ENCODE peak calls at places on chromosome 11, in seven cellular contexts. One of them, this sample, is unnamed.

GRCh38 chr11:45239733-45240132 is 46.4 kb downstream of the SYT13 start:
- DNase-seq in kidney tubule cell: no peak
- DNase-seq in DMS79: no peak
- DNase-seq in Panc1: no peak
- DNase-seq in stimulated activated CD8-positive, alpha-beta memory T cell treated with anti-CD3 and anti-CD28 coated beads, Interleukin-4, amount 100 ng/mL, for 24 hours: no peak
- DNase-seq in choroid plexus epithelial cell: no peak
- DNase-seq in naive B cell: no peak
- DNase-seq in this sample: no peak

GRCh38 chr11:93727985-93728791 is 13.1 kb downstream of the TAF1D start:
- DNase-seq in kidney tubule cell: no peak
- DNase-seq in DMS79: no peak
- DNase-seq in Panc1: no peak
- DNase-seq in stimulated activated CD8-positive, alpha-beta memory T cell treated with anti-CD3 and anti-CD28 coated beads, Interleukin-4, amount 100 ng/mL, for 24 hours: no peak
- DNase-seq in choroid plexus epithelial cell: no peak
- DNase-seq in naive B cell: no peak
- DNase-seq in this sample: no peak

GRCh38 chr11:120811199-120811598 is 212.7 kb upstream of the TBCEL start:
- DNase-seq in kidney tubule cell: no peak
- DNase-seq in DMS79: no peak
- DNase-seq in Panc1: no peak
- DNase-seq in stimulated activated CD8-positive, alpha-beta memory T cell treated with anti-CD3 and anti-CD28 coated beads, Interleukin-4, amount 100 ng/mL, for 24 hours: no peak
- DNase-seq in choroid plexus epithelial cell: no peak
- DNase-seq in naive B cell: no peak
- DNase-seq in this sample: no peak

GRCh38 chr11:33620423-33621120 is 80.1 kb downstream of the C11orf91 start:
- DNase-seq in kidney tubule cell: peak
- DNase-seq in DMS79: no peak
- DNase-seq in Panc1: no peak
- DNase-seq in stimulated activated CD8-positive, alpha-beta memory T cell treated with anti-CD3 and anti-CD28 coated beads, Interleukin-4, amount 100 ng/mL, for 24 hours: no peak
- DNase-seq in choroid plexus epithelial cell: peak
- DNase-seq in naive B cell: no peak
- DNase-seq in this sample: no peak

GRCh38 chr11:70397983-70398833 is at the start of gene CTTN:
- DNase-seq in kidney tubule cell: peak
- DNase-seq in DMS79: peak
- DNase-seq in Panc1: peak
- DNase-seq in stimulated activated CD8-positive, alpha-beta memory T cell treated with anti-CD3 and anti-CD28 coated beads, Interleukin-4, amount 100 ng/mL, for 24 hours: peak
- DNase-seq in choroid plexus epithelial cell: peak
- DNase-seq in naive B cell: peak
- DNase-seq in this sample: peak

GRCh38 chr11:76629133-76629852 is 41.3 kb downstream of the LRRC32 start:
- DNase-seq in kidney tubule cell: no peak
- DNase-seq in DMS79: no peak
- DNase-seq in Panc1: no peak
- DNase-seq in stimulated activated CD8-positive, alpha-beta memory T cell treated with anti-CD3 and anti-CD28 coated beads, Interleukin-4, amount 100 ng/mL, for 24 hours: no peak
- DNase-seq in choroid plexus epithelial cell: peak
- DNase-seq in naive B cell: peak
- DNase-seq in this sample: no peak

GRCh38 chr11:75568616-75569219 is 6.7 kb downstream of the SERPINH1 start:
- DNase-seq in kidney tubule cell: no peak
- DNase-seq in DMS79: no peak
- DNase-seq in Panc1: no peak
- DNase-seq in stimulated activated CD8-positive, alpha-beta memory T cell treated with anti-CD3 and anti-CD28 coated beads, Interleukin-4, amount 100 ng/mL, for 24 hours: no peak
- DNase-seq in choroid plexus epithelial cell: no peak
- DNase-seq in naive B cell: no peak
- DNase-seq in this sample: no peak

GRCh38 chr11:83608571-83608970 is 322.4 kb upstream of the CCDC90B start:
- DNase-seq in kidney tubule cell: no peak
- DNase-seq in DMS79: no peak
- DNase-seq in Panc1: no peak
- DNase-seq in stimulated activated CD8-positive, alpha-beta memory T cell treated with anti-CD3 and anti-CD28 coated beads, Interleukin-4, amount 100 ng/mL, for 24 hours: no peak
- DNase-seq in choroid plexus epithelial cell: no peak
- DNase-seq in naive B cell: no peak
- DNase-seq in this sample: no peak

GRCh38 chr11:34161812-34162506 is 56.5 kb downstream of the NAT10 start:
- DNase-seq in kidney tubule cell: peak
- DNase-seq in DMS79: no peak
- DNase-seq in Panc1: no peak
- DNase-seq in stimulated activated CD8-positive, alpha-beta memory T cell treated with anti-CD3 and anti-CD28 coated beads, Interleukin-4, amount 100 ng/mL, for 24 hours: peak
- DNase-seq in choroid plexus epithelial cell: peak
- DNase-seq in naive B cell: no peak
- DNase-seq in this sample: no peak

GRCh38 chr11:38297670-38298069 is 1699.6 kb upstream of the RAG2 start:
- DNase-seq in kidney tubule cell: no peak
- DNase-seq in DMS79: no peak
- DNase-seq in Panc1: no peak
- DNase-seq in stimulated activated CD8-positive, alpha-beta memory T cell treated with anti-CD3 and anti-CD28 coated beads, Interleukin-4, amount 100 ng/mL, for 24 hours: no peak
- DNase-seq in choroid plexus epithelial cell: no peak
- DNase-seq in naive B cell: no peak
- DNase-seq in this sample: no peak

GRCh38 chr11:1763336-1763795 is 361 bp downstream of the CTSD start:
- DNase-seq in kidney tubule cell: no peak
- DNase-seq in DMS79: no peak
- DNase-seq in Panc1: no peak
- DNase-seq in stimulated activated CD8-positive, alpha-beta memory T cell treated with anti-CD3 and anti-CD28 coated beads, Interleukin-4, amount 100 ng/mL, for 24 hours: no peak
- DNase-seq in choroid plexus epithelial cell: no peak
- DNase-seq in naive B cell: no peak
- DNase-seq in this sample: no peak

GRCh38 chr11:107566569-107566968 is 1.0 kb upstream of the ALKBH8 start:
- DNase-seq in kidney tubule cell: no peak
- DNase-seq in DMS79: no peak
- DNase-seq in Panc1: no peak
- DNase-seq in stimulated activated CD8-positive, alpha-beta memory T cell treated with anti-CD3 and anti-CD28 coated beads, Interleukin-4, amount 100 ng/mL, for 24 hours: no peak
- DNase-seq in choroid plexus epithelial cell: no peak
- DNase-seq in naive B cell: no peak
- DNase-seq in this sample: no peak

GRCh38 chr11:118290923-118291322 is 13.6 kb upstream of the CD3E start:
- DNase-seq in kidney tubule cell: peak
- DNase-seq in DMS79: no peak
- DNase-seq in Panc1: no peak
- DNase-seq in stimulated activated CD8-positive, alpha-beta memory T cell treated with anti-CD3 and anti-CD28 coated beads, Interleukin-4, amount 100 ng/mL, for 24 hours: no peak
- DNase-seq in choroid plexus epithelial cell: peak
- DNase-seq in naive B cell: peak
- DNase-seq in this sample: no peak

GRCh38 chr11:132260636-132261035 is 890.2 kb downstream of the NTM start:
- DNase-seq in kidney tubule cell: no peak
- DNase-seq in DMS79: no peak
- DNase-seq in Panc1: no peak
- DNase-seq in stimulated activated CD8-positive, alpha-beta memory T cell treated with anti-CD3 and anti-CD28 coated beads, Interleukin-4, amount 100 ng/mL, for 24 hours: no peak
- DNase-seq in choroid plexus epithelial cell: no peak
- DNase-seq in naive B cell: no peak
- DNase-seq in this sample: no peak

GRCh38 chr11:35163707-35164496 is 24.9 kb downstream of the CD44 start:
- DNase-seq in kidney tubule cell: peak
- DNase-seq in DMS79: no peak
- DNase-seq in Panc1: no peak
- DNase-seq in stimulated activated CD8-positive, alpha-beta memory T cell treated with anti-CD3 and anti-CD28 coated beads, Interleukin-4, amount 100 ng/mL, for 24 hours: no peak
- DNase-seq in choroid plexus epithelial cell: peak
- DNase-seq in naive B cell: no peak
- DNase-seq in this sample: no peak

GRCh38 chr11:108873938-108874337 is 209.1 kb downstream of the DDX10 start:
- DNase-seq in kidney tubule cell: no peak
- DNase-seq in DMS79: no peak
- DNase-seq in Panc1: no peak
- DNase-seq in stimulated activated CD8-positive, alpha-beta memory T cell treated with anti-CD3 and anti-CD28 coated beads, Interleukin-4, amount 100 ng/mL, for 24 hours: no peak
- DNase-seq in choroid plexus epithelial cell: peak
- DNase-seq in naive B cell: no peak
- DNase-seq in this sample: no peak

GRCh38 chr11:102413497-102413896 is 39.1 kb downstream of the TMEM123 start:
- DNase-seq in kidney tubule cell: no peak
- DNase-seq in DMS79: no peak
- DNase-seq in Panc1: no peak
- DNase-seq in stimulated activated CD8-positive, alpha-beta memory T cell treated with anti-CD3 and anti-CD28 coated beads, Interleukin-4, amount 100 ng/mL, for 24 hours: no peak
- DNase-seq in choroid plexus epithelial cell: no peak
- DNase-seq in naive B cell: no peak
- DNase-seq in this sample: no peak

GRCh38 chr11:61955416-61956135 is 5.4 kb downstream of the BEST1 start:
- DNase-seq in kidney tubule cell: no peak
- DNase-seq in DMS79: peak
- DNase-seq in Panc1: no peak
- DNase-seq in stimulated activated CD8-positive, alpha-beta memory T cell treated with anti-CD3 and anti-CD28 coated beads, Interleukin-4, amount 100 ng/mL, for 24 hours: no peak
- DNase-seq in choroid plexus epithelial cell: peak
- DNase-seq in naive B cell: peak
- DNase-seq in this sample: no peak

GRCh38 chr11:5696210-5696609 is 6.6 kb downstream of the TRIM22 start:
- DNase-seq in kidney tubule cell: no peak
- DNase-seq in DMS79: no peak
- DNase-seq in Panc1: no peak
- DNase-seq in stimulated activated CD8-positive, alpha-beta memory T cell treated with anti-CD3 and anti-CD28 coated beads, Interleukin-4, amount 100 ng/mL, for 24 hours: no peak
- DNase-seq in choroid plexus epithelial cell: peak
- DNase-seq in naive B cell: no peak
- DNase-seq in this sample: no peak

GRCh38 chr11:86671386-86672006 is 920 bp downstream of the ME3 start:
- DNase-seq in kidney tubule cell: peak
- DNase-seq in DMS79: peak
- DNase-seq in Panc1: no peak
- DNase-seq in stimulated activated CD8-positive, alpha-beta memory T cell treated with anti-CD3 and anti-CD28 coated beads, Interleukin-4, amount 100 ng/mL, for 24 hours: no peak
- DNase-seq in choroid plexus epithelial cell: peak
- DNase-seq in naive B cell: no peak
- DNase-seq in this sample: no peak

GRCh38 chr11:70580036-70580805 is 181.9 kb downstream of the CTTN start:
- DNase-seq in kidney tubule cell: no peak
- DNase-seq in DMS79: no peak
- DNase-seq in Panc1: no peak
- DNase-seq in stimulated activated CD8-positive, alpha-beta memory T cell treated with anti-CD3 and anti-CD28 coated beads, Interleukin-4, amount 100 ng/mL, for 24 hours: no peak
- DNase-seq in choroid plexus epithelial cell: no peak
- DNase-seq in naive B cell: no peak
- DNase-seq in this sample: no peak

GRCh38 chr11:34355726-34356125 is 2.1 kb downstream of the ABTB2 start:
- DNase-seq in kidney tubule cell: no peak
- DNase-seq in DMS79: no peak
- DNase-seq in Panc1: no peak
- DNase-seq in stimulated activated CD8-positive, alpha-beta memory T cell treated with anti-CD3 and anti-CD28 coated beads, Interleukin-4, amount 100 ng/mL, for 24 hours: no peak
- DNase-seq in choroid plexus epithelial cell: no peak
- DNase-seq in naive B cell: no peak
- DNase-seq in this sample: no peak

GRCh38 chr11:123330948-123331347 is 99.1 kb upstream of the GRAMD1B start:
- DNase-seq in kidney tubule cell: no peak
- DNase-seq in DMS79: no peak
- DNase-seq in Panc1: no peak
- DNase-seq in stimulated activated CD8-positive, alpha-beta memory T cell treated with anti-CD3 and anti-CD28 coated beads, Interleukin-4, amount 100 ng/mL, for 24 hours: no peak
- DNase-seq in choroid plexus epithelial cell: no peak
- DNase-seq in naive B cell: no peak
- DNase-seq in this sample: no peak

GRCh38 chr11:119144825-119145476 is 3.9 kb upstream of the ABCG4 start:
- DNase-seq in kidney tubule cell: peak
- DNase-seq in DMS79: no peak
- DNase-seq in Panc1: peak
- DNase-seq in stimulated activated CD8-positive, alpha-beta memory T cell treated with anti-CD3 and anti-CD28 coated beads, Interleukin-4, amount 100 ng/mL, for 24 hours: no peak
- DNase-seq in choroid plexus epithelial cell: peak
- DNase-seq in naive B cell: peak
- DNase-seq in this sample: peak

GRCh38 chr11:12243511-12243910 is 133.1 kb downstream of the MICAL2 start:
- DNase-seq in kidney tubule cell: no peak
- DNase-seq in DMS79: peak
- DNase-seq in Panc1: no peak
- DNase-seq in stimulated activated CD8-positive, alpha-beta memory T cell treated with anti-CD3 and anti-CD28 coated beads, Interleukin-4, amount 100 ng/mL, for 24 hours: no peak
- DNase-seq in choroid plexus epithelial cell: no peak
- DNase-seq in naive B cell: no peak
- DNase-seq in this sample: no peak

GRCh38 chr11:12642040-12642439 is 32.2 kb upstream of the TEAD1 start:
- DNase-seq in kidney tubule cell: no peak
- DNase-seq in DMS79: no peak
- DNase-seq in Panc1: no peak
- DNase-seq in stimulated activated CD8-positive, alpha-beta memory T cell treated with anti-CD3 and anti-CD28 coated beads, Interleukin-4, amount 100 ng/mL, for 24 hours: no peak
- DNase-seq in choroid plexus epithelial cell: peak
- DNase-seq in naive B cell: no peak
- DNase-seq in this sample: no peak

GRCh38 chr11:116890193-116890592 is 52.8 kb upstream of the APOA1 start:
- DNase-seq in kidney tubule cell: no peak
- DNase-seq in DMS79: no peak
- DNase-seq in Panc1: no peak
- DNase-seq in stimulated activated CD8-positive, alpha-beta memory T cell treated with anti-CD3 and anti-CD28 coated beads, Interleukin-4, amount 100 ng/mL, for 24 hours: no peak
- DNase-seq in choroid plexus epithelial cell: peak
- DNase-seq in naive B cell: no peak
- DNase-seq in this sample: no peak

GRCh38 chr11:73566977-73567755 is 30.7 kb downstream of the FAM168A start:
- DNase-seq in kidney tubule cell: no peak
- DNase-seq in DMS79: no peak
- DNase-seq in Panc1: no peak
- DNase-seq in stimulated activated CD8-positive, alpha-beta memory T cell treated with anti-CD3 and anti-CD28 coated beads, Interleukin-4, amount 100 ng/mL, for 24 hours: no peak
- DNase-seq in choroid plexus epithelial cell: peak
- DNase-seq in naive B cell: no peak
- DNase-seq in this sample: no peak

GRCh38 chr11:100619484-100619883 is 67.6 kb upstream of the ARHGAP42 start:
- DNase-seq in kidney tubule cell: peak
- DNase-seq in DMS79: no peak
- DNase-seq in Panc1: no peak
- DNase-seq in stimulated activated CD8-positive, alpha-beta memory T cell treated with anti-CD3 and anti-CD28 coated beads, Interleukin-4, amount 100 ng/mL, for 24 hours: no peak
- DNase-seq in choroid plexus epithelial cell: peak
- DNase-seq in naive B cell: no peak
- DNase-seq in this sample: no peak

GRCh38 chr11:132718711-132719641 is 813.3 kb downstream of the OPCML start:
- DNase-seq in kidney tubule cell: no peak
- DNase-seq in DMS79: no peak
- DNase-seq in Panc1: no peak
- DNase-seq in stimulated activated CD8-positive, alpha-beta memory T cell treated with anti-CD3 and anti-CD28 coated beads, Interleukin-4, amount 100 ng/mL, for 24 hours: peak
- DNase-seq in choroid plexus epithelial cell: peak
- DNase-seq in naive B cell: no peak
- DNase-seq in this sample: peak

GRCh38 chr11:1638344-1638743 is 8.8 kb downstream of the KRTAP5-5 start:
- DNase-seq in kidney tubule cell: no peak
- DNase-seq in DMS79: no peak
- DNase-seq in Panc1: no peak
- DNase-seq in stimulated activated CD8-positive, alpha-beta memory T cell treated with anti-CD3 and anti-CD28 coated beads, Interleukin-4, amount 100 ng/mL, for 24 hours: no peak
- DNase-seq in choroid plexus epithelial cell: no peak
- DNase-seq in naive B cell: no peak
- DNase-seq in this sample: no peak

GRCh38 chr11:68120212-68121066 is 749 bp downstream of the CHKA start:
- DNase-seq in kidney tubule cell: peak
- DNase-seq in DMS79: peak
- DNase-seq in Panc1: no peak
- DNase-seq in stimulated activated CD8-positive, alpha-beta memory T cell treated with anti-CD3 and anti-CD28 coated beads, Interleukin-4, amount 100 ng/mL, for 24 hours: peak
- DNase-seq in choroid plexus epithelial cell: peak
- DNase-seq in naive B cell: peak
- DNase-seq in this sample: peak

GRCh38 chr11:22359295-22359694 is 21.1 kb downstream of the SLC17A6 start:
- DNase-seq in kidney tubule cell: no peak
- DNase-seq in DMS79: no peak
- DNase-seq in Panc1: no peak
- DNase-seq in stimulated activated CD8-positive, alpha-beta memory T cell treated with anti-CD3 and anti-CD28 coated beads, Interleukin-4, amount 100 ng/mL, for 24 hours: no peak
- DNase-seq in choroid plexus epithelial cell: no peak
- DNase-seq in naive B cell: no peak
- DNase-seq in this sample: no peak

GRCh38 chr11:120706257-120706656 is 194.7 kb downstream of the GRIK4 start:
- DNase-seq in kidney tubule cell: no peak
- DNase-seq in DMS79: no peak
- DNase-seq in Panc1: no peak
- DNase-seq in stimulated activated CD8-positive, alpha-beta memory T cell treated with anti-CD3 and anti-CD28 coated beads, Interleukin-4, amount 100 ng/mL, for 24 hours: no peak
- DNase-seq in choroid plexus epithelial cell: no peak
- DNase-seq in naive B cell: no peak
- DNase-seq in this sample: no peak

GRCh38 chr11:68914761-68915160 is 11.1 kb downstream of the IGHMBP2 start:
- DNase-seq in kidney tubule cell: no peak
- DNase-seq in DMS79: no peak
- DNase-seq in Panc1: no peak
- DNase-seq in stimulated activated CD8-positive, alpha-beta memory T cell treated with anti-CD3 and anti-CD28 coated beads, Interleukin-4, amount 100 ng/mL, for 24 hours: no peak
- DNase-seq in choroid plexus epithelial cell: no peak
- DNase-seq in naive B cell: no peak
- DNase-seq in this sample: no peak

GRCh38 chr11:114563077-114563476 is 3.4 kb upstream of the NXPE1 start:
- DNase-seq in kidney tubule cell: peak
- DNase-seq in DMS79: no peak
- DNase-seq in Panc1: no peak
- DNase-seq in stimulated activated CD8-positive, alpha-beta memory T cell treated with anti-CD3 and anti-CD28 coated beads, Interleukin-4, amount 100 ng/mL, for 24 hours: no peak
- DNase-seq in choroid plexus epithelial cell: peak
- DNase-seq in naive B cell: no peak
- DNase-seq in this sample: no peak

GRCh38 chr11:71302534-71302909 is 50.1 kb upstream of the SHANK2 start:
- DNase-seq in kidney tubule cell: no peak
- DNase-seq in DMS79: no peak
- DNase-seq in Panc1: no peak
- DNase-seq in stimulated activated CD8-positive, alpha-beta memory T cell treated with anti-CD3 and anti-CD28 coated beads, Interleukin-4, amount 100 ng/mL, for 24 hours: no peak
- DNase-seq in choroid plexus epithelial cell: no peak
- DNase-seq in naive B cell: no peak
- DNase-seq in this sample: no peak

GRCh38 chr11:121929581-121929980 is 186.4 kb downstream of the BLID start:
- DNase-seq in kidney tubule cell: peak
- DNase-seq in DMS79: peak
- DNase-seq in Panc1: no peak
- DNase-seq in stimulated activated CD8-positive, alpha-beta memory T cell treated with anti-CD3 and anti-CD28 coated beads, Interleukin-4, amount 100 ng/mL, for 24 hours: no peak
- DNase-seq in choroid plexus epithelial cell: peak
- DNase-seq in naive B cell: no peak
- DNase-seq in this sample: no peak

This sample was measured in Peyer's patch.